ENCODE peak calls at places on chromosome 1, in four cellular contexts. One of them, this sample, is unnamed.

GRCh38 chr1:228405200-228405978 is 1.2 kb downstream of the TRIM11 start:
- DNase-seq in keratinocyte: no peak
- DNase-seq in neural progenitor cell: peak
- DNase-seq in GM23248: peak
- DNase-seq in this sample: peak

GRCh38 chr1:10625076-10625475 is 150.3 kb downstream of the PEX14 start:
- DNase-seq in keratinocyte: no peak
- DNase-seq in neural progenitor cell: no peak
- DNase-seq in GM23248: no peak
- DNase-seq in this sample: no peak

GRCh38 chr1:202200112-202200548 is 6.5 kb downstream of the LGR6 start:
- DNase-seq in keratinocyte: peak
- DNase-seq in neural progenitor cell: no peak
- DNase-seq in GM23248: no peak
- DNase-seq in this sample: no peak

GRCh38 chr1:21633992-21634475 is 35.1 kb downstream of the RAP1GAP start:
- DNase-seq in keratinocyte: no peak
- DNase-seq in neural progenitor cell: no peak
- DNase-seq in GM23248: no peak
- DNase-seq in this sample: no peak

GRCh38 chr1:204709960-204710912 is 24.7 kb upstream of the LRRN2 start:
- DNase-seq in keratinocyte: no peak
- DNase-seq in neural progenitor cell: peak
- DNase-seq in GM23248: no peak
- DNase-seq in this sample: no peak

GRCh38 chr1:233518344-233518743 is 95.6 kb upstream of the KCNK1 start:
- DNase-seq in keratinocyte: peak
- DNase-seq in neural progenitor cell: peak
- DNase-seq in GM23248: peak
- DNase-seq in this sample: no peak

GRCh38 chr1:91569411-91570104 is 68.9 kb downstream of the CDC7 start:
- DNase-seq in keratinocyte: peak
- DNase-seq in neural progenitor cell: no peak
- DNase-seq in GM23248: peak
- DNase-seq in this sample: peak

GRCh38 chr1:27601321-27601770 is 2.6 kb downstream of the AHDC1 start:
- DNase-seq in keratinocyte: no peak
- DNase-seq in neural progenitor cell: no peak
- DNase-seq in GM23248: peak
- DNase-seq in this sample: no peak

GRCh38 chr1:116334015-116334547 is 39.0 kb upstream of the ATP1A1 start:
- DNase-seq in keratinocyte: peak
- DNase-seq in neural progenitor cell: no peak
- DNase-seq in GM23248: peak
- DNase-seq in this sample: no peak

GRCh38 chr1:3306583-3307285 is 147.7 kb upstream of the ARHGEF16 start:
- DNase-seq in keratinocyte: no peak
- DNase-seq in neural progenitor cell: no peak
- DNase-seq in GM23248: peak
- DNase-seq in this sample: peak

GRCh38 chr1:74465193-74465681 is 47.2 kb downstream of the LRRC53 start:
- DNase-seq in keratinocyte: no peak
- DNase-seq in neural progenitor cell: no peak
- DNase-seq in GM23248: no peak
- DNase-seq in this sample: no peak

GRCh38 chr1:8145525-8145924 is 119.4 kb upstream of the ERRFI1 start:
- DNase-seq in keratinocyte: no peak
- DNase-seq in neural progenitor cell: no peak
- DNase-seq in GM23248: no peak
- DNase-seq in this sample: peak

GRCh38 chr1:203366476-203366875 is 15.6 kb upstream of the FMOD start:
- DNase-seq in keratinocyte: no peak
- DNase-seq in neural progenitor cell: no peak
- DNase-seq in GM23248: no peak
- DNase-seq in this sample: peak

GRCh38 chr1:228140724-228141081 is 624 bp downstream of the GUK1 start:
- DNase-seq in keratinocyte: no peak
- DNase-seq in neural progenitor cell: no peak
- DNase-seq in GM23248: no peak
- DNase-seq in this sample: no peak

GRCh38 chr1:227343727-227344551 is 25.6 kb upstream of the CDC42BPA start:
- DNase-seq in keratinocyte: no peak
- DNase-seq in neural progenitor cell: no peak
- DNase-seq in GM23248: peak
- DNase-seq in this sample: peak

GRCh38 chr1:24606621-24607020 is 36.5 kb upstream of the SRRM1 start:
- DNase-seq in keratinocyte: no peak
- DNase-seq in neural progenitor cell: no peak
- DNase-seq in GM23248: peak
- DNase-seq in this sample: no peak

GRCh38 chr1:226309398-226310122 is 596 bp upstream of the LIN9 start:
- DNase-seq in keratinocyte: no peak
- DNase-seq in neural progenitor cell: peak
- DNase-seq in GM23248: peak
- DNase-seq in this sample: peak

GRCh38 chr1:85394130-85394529 is 70.8 kb downstream of the DDAH1 start:
- DNase-seq in keratinocyte: no peak
- DNase-seq in neural progenitor cell: no peak
- DNase-seq in GM23248: peak
- DNase-seq in this sample: no peak

GRCh38 chr1:230375795-230376194 is 50.3 kb downstream of the PGBD5 start:
- DNase-seq in keratinocyte: no peak
- DNase-seq in neural progenitor cell: peak
- DNase-seq in GM23248: no peak
- DNase-seq in this sample: no peak

GRCh38 chr1:61073871-61074270 is 8.5 kb upstream of the NFIA start:
- DNase-seq in keratinocyte: no peak
- DNase-seq in neural progenitor cell: no peak
- DNase-seq in GM23248: no peak
- DNase-seq in this sample: no peak

GRCh38 chr1:85708826-85709222 is 591 bp upstream of the ZNHIT6 start:
- DNase-seq in keratinocyte: no peak
- DNase-seq in neural progenitor cell: no peak
- DNase-seq in GM23248: no peak
- DNase-seq in this sample: no peak

GRCh38 chr1:9260086-9260766 is 25.7 kb downstream of the H6PD start:
- DNase-seq in keratinocyte: no peak
- DNase-seq in neural progenitor cell: no peak
- DNase-seq in GM23248: no peak
- DNase-seq in this sample: no peak

GRCh38 chr1:44500181-44501021 is 95.3 kb downstream of the RNF220 start:
- DNase-seq in keratinocyte: no peak
- DNase-seq in neural progenitor cell: peak
- DNase-seq in GM23248: peak
- DNase-seq in this sample: peak

GRCh38 chr1:46520063-46520911 is 30.7 kb downstream of the DMBX1 start:
- DNase-seq in keratinocyte: no peak
- DNase-seq in neural progenitor cell: peak
- DNase-seq in GM23248: peak
- DNase-seq in this sample: peak

GRCh38 chr1:6800728-6801127 is 15.5 kb downstream of the CAMTA1 start:
- DNase-seq in keratinocyte: no peak
- DNase-seq in neural progenitor cell: no peak
- DNase-seq in GM23248: peak
- DNase-seq in this sample: peak

GRCh38 chr1:85582687-85583354 is 2.3 kb downstream of the CCN1 start:
- DNase-seq in keratinocyte: no peak
- DNase-seq in neural progenitor cell: no peak
- DNase-seq in GM23248: peak
- DNase-seq in this sample: peak

GRCh38 chr1:245007686-245008085 is 143.3 kb upstream of the HNRNPU start:
- DNase-seq in keratinocyte: no peak
- DNase-seq in neural progenitor cell: no peak
- DNase-seq in GM23248: no peak
- DNase-seq in this sample: no peak

GRCh38 chr1:98700228-98700627 is 38.7 kb downstream of the SNX7 start:
- DNase-seq in keratinocyte: no peak
- DNase-seq in neural progenitor cell: no peak
- DNase-seq in GM23248: no peak
- DNase-seq in this sample: peak

GRCh38 chr1:59697138-59697811 is 117.5 kb upstream of the HOOK1 start:
- DNase-seq in keratinocyte: no peak
- DNase-seq in neural progenitor cell: no peak
- DNase-seq in GM23248: peak
- DNase-seq in this sample: peak

GRCh38 chr1:107991371-107992066 is 26.5 kb upstream of the VAV3 start:
- DNase-seq in keratinocyte: no peak
- DNase-seq in neural progenitor cell: no peak
- DNase-seq in GM23248: peak
- DNase-seq in this sample: peak

GRCh38 chr1:40630488-40631223 is 34.8 kb downstream of the RIMS3 start:
- DNase-seq in keratinocyte: no peak
- DNase-seq in neural progenitor cell: peak
- DNase-seq in GM23248: peak
- DNase-seq in this sample: peak

GRCh38 chr1:27772071-27772470 is 948 bp upstream of the STX12 start:
- DNase-seq in keratinocyte: no peak
- DNase-seq in neural progenitor cell: no peak
- DNase-seq in GM23248: peak
- DNase-seq in this sample: peak

GRCh38 chr1:7594714-7595295 is 176.3 kb upstream of the VAMP3 start:
- DNase-seq in keratinocyte: no peak
- DNase-seq in neural progenitor cell: no peak
- DNase-seq in GM23248: no peak
- DNase-seq in this sample: no peak

GRCh38 chr1:248858891-248859889 is at the start of gene ZNF692:
- DNase-seq in keratinocyte: peak
- DNase-seq in neural progenitor cell: peak
- DNase-seq in GM23248: peak
- DNase-seq in this sample: peak

GRCh38 chr1:74584185-74584584 is 71.8 kb upstream of the LRRC53 start:
- DNase-seq in keratinocyte: no peak
- DNase-seq in neural progenitor cell: no peak
- DNase-seq in GM23248: peak
- DNase-seq in this sample: no peak

GRCh38 chr1:205183676-205184335 is 27.7 kb downstream of the DSTYK start:
- DNase-seq in keratinocyte: no peak
- DNase-seq in neural progenitor cell: no peak
- DNase-seq in GM23248: peak
- DNase-seq in this sample: peak

GRCh38 chr1:159009704-159010361 is at the start of gene IFI16:
- DNase-seq in keratinocyte: peak
- DNase-seq in neural progenitor cell: no peak
- DNase-seq in GM23248: peak
- DNase-seq in this sample: peak

GRCh38 chr1:55588300-55588699 is 373.1 kb upstream of the USP24 start:
- DNase-seq in keratinocyte: no peak
- DNase-seq in neural progenitor cell: no peak
- DNase-seq in GM23248: no peak
- DNase-seq in this sample: no peak
- H2AFZ ChIP-seq in keratinocyte: no peak
- H2AFZ ChIP-seq in neural progenitor cell: no peak
- H2AFZ ChIP-seq in GM23248: peak
- H2AFZ ChIP-seq in this sample: no peak

GRCh38 chr1:26413031-26413430 is 2.4 kb downstream of the LIN28A start:
- DNase-seq in keratinocyte: no peak
- DNase-seq in neural progenitor cell: peak
- DNase-seq in GM23248: no peak
- DNase-seq in this sample: no peak
- H3K9ac ChIP-seq in keratinocyte: no peak
- H3K9ac ChIP-seq in neural progenitor cell: no peak
- H3K9ac ChIP-seq in GM23248: no peak
- H3K9ac ChIP-seq in this sample: no peak

GRCh38 chr1:157659576-157660247 is 40.9 kb downstream of the FCRL3 start:
- DNase-seq in keratinocyte: no peak
- DNase-seq in neural progenitor cell: no peak
- DNase-seq in GM23248: no peak
- DNase-seq in this sample: no peak
- H2AFZ ChIP-seq in keratinocyte: no peak
- H2AFZ ChIP-seq in neural progenitor cell: no peak
- H2AFZ ChIP-seq in GM23248: no peak
- H2AFZ ChIP-seq in this sample: no peak

DNA sequence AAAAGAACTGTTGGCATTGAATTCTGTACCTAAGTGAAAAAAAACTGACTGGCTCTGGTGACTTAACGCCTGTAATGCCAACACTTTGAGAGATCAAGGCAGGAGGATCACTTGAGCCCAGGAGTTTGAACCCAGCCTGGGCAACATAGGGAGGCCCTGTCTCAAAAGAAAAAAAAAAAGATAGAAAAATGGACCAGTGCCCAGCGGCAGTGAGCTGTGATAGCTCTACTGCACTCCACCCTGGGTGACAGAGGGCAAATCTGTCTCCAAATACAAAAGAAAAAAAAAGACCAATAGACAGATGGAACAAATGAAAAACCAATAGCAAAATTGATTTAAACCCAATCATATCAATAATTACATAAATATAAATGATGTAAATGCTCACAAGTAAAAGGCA is 674 bp upstream of the AKR7A3 start:
- DNase-seq in keratinocyte: no peak
- DNase-seq in neural progenitor cell: no peak
- DNase-seq in GM23248: peak
- DNase-seq in this sample: no peak
- H3K9ac ChIP-seq in keratinocyte: no peak
- H3K9ac ChIP-seq in neural progenitor cell: no peak
- H3K9ac ChIP-seq in GM23248: peak
- H3K9ac ChIP-seq in this sample: no peak

GRCh38 chr1:68230901-68231626 is 1.3 kb downstream of the WLS start:
- DNase-seq in keratinocyte: no peak
- DNase-seq in neural progenitor cell: peak
- DNase-seq in GM23248: peak
- DNase-seq in this sample: no peak

GRCh38 chr1:68233202-68233601 is 879 bp upstream of the WLS start:
- DNase-seq in keratinocyte: no peak
- DNase-seq in neural progenitor cell: peak
- DNase-seq in GM23248: no peak
- DNase-seq in this sample: no peak

GRCh38 chr1:68231627-68232303 is 558 bp downstream of the WLS start:
- DNase-seq in keratinocyte: no peak
- DNase-seq in neural progenitor cell: peak
- DNase-seq in GM23248: peak
- DNase-seq in this sample: peak

GRCh38 chr1:68234094-68234493 is 1.8 kb upstream of the WLS start:
- DNase-seq in keratinocyte: no peak
- DNase-seq in neural progenitor cell: no peak
- DNase-seq in GM23248: no peak
- DNase-seq in this sample: no peak

GRCh38 chr1:68232354-68233148 is at the start of gene WLS:
- DNase-seq in keratinocyte: no peak
- DNase-seq in neural progenitor cell: peak
- DNase-seq in GM23248: peak
- DNase-seq in this sample: peak
- H2AFZ ChIP-seq in keratinocyte: peak
- H2AFZ ChIP-seq in neural progenitor cell: no peak
- H2AFZ ChIP-seq in GM23248: peak
- H2AFZ ChIP-seq in this sample: peak

GRCh38 chr1:155278689-155279160 is 1.5 kb downstream of the HCN3 start:
- DNase-seq in keratinocyte: no peak
- DNase-seq in neural progenitor cell: no peak
- DNase-seq in GM23248: peak
- DNase-seq in this sample: no peak
- H3K9ac ChIP-seq in keratinocyte: no peak
- H3K9ac ChIP-seq in neural progenitor cell: no peak
- H3K9ac ChIP-seq in GM23248: no peak
- H3K9ac ChIP-seq in this sample: no peak